ENCODE peak calls at places on chromosome 22, in six cellular contexts. D is GM06990, S is NCI-H460, R is cardiac muscle cell, C is left ventricle myocardium inferior, K is iPS-NIHi11. V is an unnamed sample.

GRCh38 chr22:46050916-46051614 is 74.1 kb upstream of the WNT7B start:
- DNase-seq in S (no peak), K (no peak), D (no peak), C (peak; percentile 12), R (no peak), V (no peak)

GRCh38 chr22:41908409-41909289 is 6.2 kb downstream of the SHISA8 start:
- DNase-seq in D (peak; percentile 25), S (no peak), C (no peak), R (no peak), K (peak; percentile 60), V (no peak)

GRCh38 chr22:35195821-35196220 is 61.5 kb upstream of the HMGXB4 start:
- DNase-seq in K (no peak), R (no peak), D (no peak), S (no peak), C (no peak), V (no peak)

GRCh38 chr22:50414476-50415248 is 60.2 kb downstream of the SBF1 start:
- DNase-seq in S (no peak), K (no peak), C (no peak), R (no peak), D (no peak), V (no peak)

GRCh38 chr22:29768052-29768680 is 997 bp downstream of the UQCR10 start:
- DNase-seq in K (no peak), R (no peak), S (no peak), C (no peak), D (no peak), V (no peak)

GRCh38 chr22:25987948-25988347 is 181.3 kb upstream of the SEZ6L start:
- DNase-seq in K (no peak), D (no peak), S (no peak), R (no peak), C (no peak), V (peak; percentile 24)

GRCh38 chr22:50182176-50183081 is 3.3 kb upstream of the TRABD start:
- DNase-seq in D (no peak), S (no peak), R (no peak), K (no peak), C (peak; percentile 16), V (no peak)

GRCh38 chr22:24420977-24421343 is 6.4 kb upstream of the ADORA2A start:
- DNase-seq in S (no peak), R (no peak), D (no peak), K (no peak), C (no peak), V (no peak)

GRCh38 chr22:22025320-22026156 is 43.0 kb upstream of the TOP3B start:
- DNase-seq in R (no peak), K (no peak), S (no peak), D (peak; percentile 84), C (no peak), V (no peak)

GRCh38 chr22:24330636-24331035 is 60.0 kb downstream of the SPECC1L start:
- DNase-seq in R (no peak), K (no peak), S (no peak), D (no peak), C (no peak), V (no peak)

GRCh38 chr22:25853078-25853477 is 111.1 kb downstream of the MYO18B start:
- DNase-seq in C (no peak), S (no peak), R (no peak), K (no peak), D (no peak), V (no peak)

GRCh38 chr22:47197735-47198500 is 435.5 kb downstream of the TBC1D22A start:
- DNase-seq in K (no peak), S (no peak), D (no peak), C (no peak), R (no peak), V (no peak)

GRCh38 chr22:30611197-30611596 is 4.2 kb downstream of the TCN2 start:
- DNase-seq in S (no peak), C (no peak), D (no peak), R (no peak), K (no peak), V (no peak)

GRCh38 chr22:23386245-23386631 is 193.9 kb downstream of the IGLL1 start:
- DNase-seq in S (no peak), C (no peak), R (no peak), D (no peak), K (no peak), V (no peak)

GRCh38 chr22:44192098-44192810 is 11.5 kb downstream of the PARVG start:
- DNase-seq in K (peak; percentile 82), D (peak; percentile 67), S (no peak), C (no peak), R (no peak), V (no peak)

GRCh38 chr22:23094695-23095466 is 24.6 kb downstream of the GNAZ start:
- DNase-seq in S (no peak), R (no peak), C (no peak), D (no peak), K (no peak), V (no peak)

GRCh38 chr22:27795053-27795452 is 6.5 kb downstream of the MN1 start:
- DNase-seq in S (no peak), D (no peak), R (peak; percentile 51), K (no peak), C (no peak), V (no peak)

GRCh38 chr22:38429460-38430128 is 25.4 kb downstream of the KCNJ4 start:
- DNase-seq in D (no peak), C (no peak), R (no peak), S (no peak), K (no peak), V (no peak)

GRCh38 chr22:27348634-27349033 is 452.9 kb downstream of the MN1 start:
- DNase-seq in C (no peak), S (no peak), D (no peak), K (no peak), R (no peak), V (no peak)

GRCh38 chr22:40498454-40499186 is 128.2 kb downstream of the SGSM3 start:
- DNase-seq in S (peak; percentile 65), D (no peak), K (peak; percentile 42), R (no peak), C (no peak), V (peak; percentile 21)

GRCh38 chr22:49063040-49063329 is 764.7 kb downstream of the BRD1 start:
- DNase-seq in R (no peak), D (no peak), C (no peak), S (no peak), K (no peak), V (no peak)

V was measured in GM12864.